ENCODE peak calls at places on chromosomes 6 and 20, in nine cellular contexts. A is left colon; O is iris pigment epithelial cell; E is GM20000; P is mammary epithelial cell; L is Karpas-422; G is Peyer's patch; T is T-cell; Z is CD8-positive, alpha-beta T cell. D is an unnamed sample.

GRCh38 chr20:14700641-14700965 is 363.2 kb upstream of the FLRT3 start:
- DNase-seq in Z (no peak), G (no peak), L (no peak), O (peak; percentile 3), E (no peak), A (no peak), T (no peak), P (peak; percentile 80), D (no peak)

GRCh38 chr20:14507711-14508110 is 170.3 kb upstream of the FLRT3 start:
- DNase-seq in E (no peak), T (no peak), A (no peak), L (no peak), O (no peak), P (no peak), G (no peak), Z (no peak), D (no peak)

GRCh38 chr6:7112741-7113313 is 5.1 kb downstream of the RREB1 start:
- DNase-seq in A (peak; percentile 56), T (peak; percentile 59), E (peak; percentile 39), O (no peak), L (no peak), Z (peak; percentile 34), G (peak; percentile 66), P (peak; percentile 61), D (no peak)

GRCh38 chr20:62888910-62889309 is 27.3 kb upstream of the TCFL5 start:
- DNase-seq in Z (no peak), O (no peak), E (no peak), A (no peak), L (no peak), P (no peak), T (no peak), G (no peak), D (no peak)

GRCh38 chr6:118551673-118552063 is 3.6 kb downstream of the PLN start:
- DNase-seq in O (peak; percentile 85), G (no peak), A (no peak), L (peak; percentile 10), E (no peak), T (no peak), P (no peak), Z (no peak), D (no peak)

GRCh38 chr20:47529840-47530239 is 28.2 kb downstream of the NCOA3 start:
- DNase-seq in A (no peak), G (no peak), P (no peak), L (no peak), T (no peak), O (peak; percentile 61), E (no peak), Z (no peak), D (no peak)

GRCh38 chr6:9463311-9463710 is 951.6 kb downstream of the TFAP2A start:
- DNase-seq in T (no peak), O (peak; percentile 31), G (no peak), P (no peak), Z (no peak), E (no peak), L (no peak), A (no peak), D (no peak)

GRCh38 chr20:49346682-49347081 is 68.8 kb upstream of the ZNFX1 start:
- DNase-seq in O (no peak), G (no peak), P (no peak), A (no peak), T (no peak), Z (no peak), E (no peak), L (no peak), D (no peak)

GRCh38 chr6:145904391-145904790 is 59.8 kb downstream of the SHPRH start:
- DNase-seq in G (no peak), T (no peak), A (no peak), L (peak; percentile 83), Z (no peak), O (no peak), E (peak; percentile 5), P (no peak), D (peak; percentile 72)

GRCh38 chr20:19071902-19072498 is 140.4 kb upstream of the SLC24A3 start:
- DNase-seq in L (peak; percentile 74), Z (no peak), G (no peak), E (no peak), T (no peak), P (no peak), O (no peak), A (no peak), D (no peak)

GRCh38 chr6:121839891-121840290 is 404.4 kb downstream of the GJA1 start:
- DNase-seq in E (no peak), L (no peak), A (no peak), G (no peak), T (no peak), Z (no peak), P (peak; percentile 50), O (no peak), D (no peak)

GRCh38 chr6:24799541-24799915 is 811 bp upstream of the ARMH2 start:
- DNase-seq in P (no peak), A (no peak), E (no peak), T (no peak), L (no peak), G (no peak), Z (no peak), O (no peak), D (no peak)

GRCh38 chr20:62782149-62782892 is 14.0 kb upstream of the MRGBP start:
- DNase-seq in E (no peak), T (no peak), A (no peak), O (no peak), L (no peak), P (no peak), G (no peak), Z (no peak), D (no peak)

GRCh38 chr6:18400831-18401446 is 13.8 kb downstream of the RNF144B start:
- DNase-seq in T (no peak), E (peak; percentile 24), Z (no peak), P (no peak), O (peak; percentile 76), G (no peak), A (no peak), L (peak; percentile 69), D (peak; percentile 42)

GRCh38 chr6:4613381-4613780 is 162.8 kb upstream of the CDYL start:
- DNase-seq in O (no peak), P (no peak), E (no peak), L (no peak), T (no peak), G (no peak), A (no peak), Z (no peak), D (no peak)

D was measured in OCI-LY7.